ENCODE peak calls at places on chromosome 6, in five cellular contexts. C is uterus, E is cardiac muscle cell, M is tibial artery, S is left lung. D is an unnamed sample. For H3K4me1, the result is how much of the 10 kb centered on the place peaks cover.

GRCh38 chr6:105345506-105345905 is 57.4 kb downstream of the PREP start:
- DNase-seq in C (no peak), E (no peak), M (no peak), S (no peak), D (no peak)

GRCh38 chr6:293185-294174 is 1.2 kb downstream of the DUSP22 start:
- DNase-seq in C (peak), E (no peak), M (peak), S (no peak), D (peak)

GRCh38 chr6:63307581-63308246 is 12.1 kb downstream of the LGSN start:
- DNase-seq in C (no peak), E (peak), M (no peak), S (no peak), D (no peak)

GRCh38 chr6:140436023-140436811 is 1061.8 kb upstream of the CITED2 start:
- DNase-seq in C (no peak), E (peak), M (no peak), S (no peak), D (no peak)

GRCh38 chr6:14177413-14178082 is 60.0 kb downstream of the CD83 start:
- DNase-seq in C (no peak), E (no peak), M (no peak), S (no peak), D (no peak)

GRCh38 chr6:87763901-87764300 is 61.9 kb upstream of the AKIRIN2 start:
- DNase-seq in C (no peak), E (peak), M (no peak), S (no peak), D (no peak)

GRCh38 chr6:20028143-20028542 is 184.1 kb downstream of the MBOAT1 start:
- DNase-seq in C (no peak), E (no peak), M (no peak), S (no peak), D (no peak)

GRCh38 chr6:48032156-48032555 is 78.8 kb downstream of the PTCHD4 start:
- DNase-seq in C (no peak), E (peak), M (no peak), S (no peak), D (no peak)

GRCh38 chr6:148296746-148297145 is 45.9 kb upstream of the SASH1 start:
- DNase-seq in C (no peak), E (peak), M (no peak), S (no peak), D (no peak)

GRCh38 chr6:19444481-19444880 is 392.7 kb upstream of the ID4 start:
- DNase-seq in C (no peak), E (peak), M (no peak), S (no peak), D (no peak)

GRCh38 chr6:36035240-36035639 is 7.6 kb downstream of the MAPK14 start:
- DNase-seq in C (no peak), E (peak), M (no peak), S (no peak), D (no peak)

GRCh38 chr6:75619230-75619899 is 17.7 kb downstream of the SENP6 start:
- DNase-seq in C (no peak), E (peak), M (no peak), S (no peak), D (no peak)

GRCh38 chr6:5936611-5937010 is 70.1 kb downstream of the NRN1 start:
- DNase-seq in C (no peak), E (peak), M (no peak), S (no peak), D (no peak)

GRCh38 chr6:5938934-5939333 is 67.8 kb downstream of the NRN1 start:
- DNase-seq in C (no peak), E (no peak), M (no peak), S (no peak), D (no peak)

GRCh38 chr6:5937936-5938706 is 68.6 kb downstream of the NRN1 start:
- DNase-seq in C (no peak), E (no peak), M (no peak), S (no peak), D (no peak)

GRCh38 chr6:5936140-5936539 is 70.6 kb downstream of the NRN1 start:
- DNase-seq in C (no peak), E (peak), M (no peak), S (no peak), D (no peak)

GRCh38 chr6:5937516-5937915 is 69.2 kb downstream of the NRN1 start:
- DNase-seq in C (no peak), E (no peak), M (no peak), S (no peak), D (no peak)
- H3K4me1 ChIP-seq in C (under half), E (under half), M (under half), S (under half), D (under half)

DNA sequence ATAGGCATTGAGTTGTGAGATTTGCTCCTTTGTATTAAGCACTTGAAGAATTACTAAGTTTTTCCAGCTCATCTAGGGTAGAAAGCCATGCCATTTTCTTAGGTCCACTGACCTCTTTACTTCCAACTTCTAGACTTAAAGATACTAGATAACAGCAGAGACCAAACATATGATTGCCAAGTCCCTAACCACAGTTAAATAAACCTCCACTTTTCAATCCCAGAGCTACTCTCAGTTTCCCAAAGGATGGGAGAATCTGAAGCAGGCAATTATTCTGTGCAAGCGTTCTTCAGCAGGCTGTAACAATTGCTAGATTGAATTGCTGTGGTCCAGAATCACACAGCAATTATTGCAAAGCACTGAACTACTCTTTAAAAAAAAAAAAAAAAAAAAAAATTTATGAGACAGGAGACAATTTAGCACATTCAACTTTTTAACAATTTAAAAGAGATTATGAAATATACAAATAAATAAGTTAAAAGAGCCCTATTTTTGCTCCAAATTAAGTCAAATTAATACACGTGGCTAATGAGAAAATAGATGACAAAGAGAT is 104.0 kb upstream of the PRSS16 start:
- DNase-seq in C (no peak), E (no peak), M (no peak), S (no peak), D (no peak)
- H3K27ac ChIP-seq in C (no peak), E (no peak), M (no peak), S (no peak), D (no peak)

DNA sequence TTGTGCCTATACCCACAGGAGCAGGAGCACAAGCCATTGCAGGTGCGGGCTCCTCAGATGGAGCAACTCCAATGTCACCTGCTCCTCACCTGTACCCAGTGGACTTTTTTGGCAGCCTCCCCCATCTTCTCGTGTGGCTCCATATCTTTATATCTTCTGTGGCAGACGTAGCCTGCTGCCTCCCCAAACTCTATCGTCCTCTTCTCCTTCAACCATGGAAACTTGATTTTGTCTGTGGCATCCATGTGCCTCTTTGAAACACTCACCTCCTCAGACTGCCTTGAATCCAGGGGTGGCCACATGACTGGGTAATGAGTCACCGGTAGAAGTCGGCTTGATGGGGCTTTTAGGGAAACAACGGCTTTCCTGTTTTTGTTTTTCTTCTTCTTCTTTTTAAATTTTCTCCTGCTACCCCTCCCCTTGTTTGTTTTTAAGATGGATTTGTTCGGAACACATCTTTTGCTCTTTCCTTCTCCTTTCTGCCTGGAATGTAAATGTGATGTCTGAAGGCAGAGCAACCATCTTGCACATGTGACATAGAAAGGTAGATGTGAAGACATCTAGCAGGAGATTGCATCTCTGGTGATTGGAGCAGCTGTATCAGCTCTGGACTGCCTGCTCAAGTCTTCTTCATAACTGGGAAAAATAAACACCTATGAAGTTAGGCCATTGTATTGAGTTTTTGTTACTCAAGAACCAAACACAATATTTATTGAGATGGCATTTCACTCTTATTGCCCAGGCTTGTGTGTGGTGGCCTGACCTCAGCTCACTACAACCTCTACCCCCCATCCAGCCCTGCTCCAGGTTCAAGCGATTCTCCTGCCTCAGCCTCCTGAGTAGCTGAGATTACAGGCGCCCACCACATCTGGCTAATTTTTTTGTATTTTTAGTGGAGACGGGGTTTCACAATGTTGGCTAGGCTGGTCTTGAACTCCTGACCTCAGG is 69.9 kb upstream of the DDR1 start:
- DNase-seq in C (peak), E (peak), M (peak), S (peak), D (no peak)
- H3K4me1 ChIP-seq in C (under half), E (under half), M (under half), S (under half), D (under half)

GRCh38 chr6:25006075-25006474 is 70.3 kb upstream of the RIPOR2 start:
- DNase-seq in C (no peak), E (no peak), M (no peak), S (no peak), D (no peak)

GRCh38 chr6:25002326-25003066 is 66.7 kb upstream of the RIPOR2 start:
- DNase-seq in C (peak), E (no peak), M (no peak), S (no peak), D (no peak)

GRCh38 chr6:25005010-25005409 is 69.2 kb upstream of the RIPOR2 start:
- DNase-seq in C (no peak), E (no peak), M (no peak), S (no peak), D (no peak)

GRCh38 chr6:25006565-25007001 is 70.8 kb upstream of the RIPOR2 start:
- DNase-seq in C (peak), E (peak), M (peak), S (peak), D (peak)

DNA sequence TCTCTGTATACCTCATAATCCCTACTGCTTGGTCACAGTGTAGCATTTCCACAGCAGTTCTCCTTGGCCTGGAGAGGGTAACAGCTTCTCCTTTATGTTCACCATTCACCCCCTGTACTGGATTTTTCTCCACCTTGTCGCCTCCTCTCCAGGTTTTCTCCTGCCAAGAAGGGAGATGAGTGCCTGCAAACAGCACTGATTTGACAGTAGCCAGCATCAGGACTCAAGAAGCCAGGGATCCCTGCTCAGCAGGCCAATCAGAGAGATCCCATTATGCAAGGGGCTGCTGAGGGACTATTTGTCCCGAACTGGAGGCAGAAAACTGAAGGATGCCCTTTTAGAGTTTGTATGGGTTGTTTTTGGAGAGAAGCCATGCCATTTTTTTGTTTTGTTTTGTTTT is 68.6 kb upstream of the RIPOR2 start:
- DNase-seq in C (peak), E (no peak), M (no peak), S (no peak), D (no peak)
- H3K27ac ChIP-seq in C (peak), E (no peak), M (no peak), S (peak), D (no peak)